ENCODE peak calls at places on chromosomes 2 and 18, in ten cellular contexts. F, G, H, O, L, K, Y, E, P and A are unnamed samples.

GRCh38 chr2:208386546-208386945 is 20.0 kb upstream of the PTH2R start:
- DNase-seq in H (no peak), E (no peak), G (no peak), Y (no peak), F (no peak), K (no peak), P (no peak), O (no peak), L (no peak), A (no peak)

GRCh38 chr2:219551863-219552381 is 8.1 kb downstream of the TMEM198 start:
- DNase-seq in Y (peak), O (no peak), F (no peak), L (no peak), H (no peak), G (peak), P (no peak), K (no peak), E (no peak), A (no peak)

GRCh38 chr2:96816836-96817702 is 1.0 kb downstream of the CNNM3 start:
- DNase-seq in F (no peak), K (no peak), Y (peak), G (no peak), O (no peak), H (no peak), P (no peak), L (no peak), E (no peak), A (no peak)

GRCh38 chr18:58148954-58149471 is 105.0 kb downstream of the NEDD4L start:
- DNase-seq in K (no peak), G (no peak), E (no peak), Y (no peak), O (no peak), F (no peak), H (no peak), P (no peak), L (no peak), A (no peak)

GRCh38 chr2:224181534-224182155 is 142.6 kb upstream of the SERPINE2 start:
- DNase-seq in K (no peak), P (no peak), G (no peak), O (no peak), F (no peak), H (no peak), E (no peak), L (no peak), Y (peak), A (no peak)

GRCh38 chr2:46954951-46955571 is 39.5 kb upstream of the MCFD2 start:
- DNase-seq in K (peak), G (no peak), L (peak), Y (peak), H (peak), P (peak), E (no peak), F (no peak), O (peak), A (no peak)

GRCh38 chr2:59737313-59737712 is 816.1 kb downstream of the BCL11A start:
- DNase-seq in H (no peak), O (no peak), P (no peak), L (no peak), F (no peak), K (no peak), G (no peak), Y (no peak), E (no peak), A (no peak)

GRCh38 chr18:2303517-2304238 is 267.6 kb downstream of the METTL4 start:
- DNase-seq in L (no peak), F (no peak), K (no peak), E (no peak), Y (peak), H (no peak), P (peak), G (no peak), O (no peak), A (no peak)

GRCh38 chr2:222410534-222410933 is 13.8 kb upstream of the SGPP2 start:
- DNase-seq in F (no peak), Y (peak), G (no peak), P (peak), L (no peak), H (no peak), O (no peak), K (no peak), E (no peak), A (no peak)

GRCh38 chr2:195308163-195308562 is 348.9 kb upstream of the SLC39A10 start:
- DNase-seq in O (no peak), G (no peak), Y (no peak), E (no peak), F (no peak), P (no peak), K (no peak), H (no peak), L (no peak), A (no peak)

GRCh38 chr2:60071427-60071826 is 482.0 kb downstream of the BCL11A start:
- DNase-seq in H (no peak), L (no peak), E (no peak), O (no peak), F (no peak), K (no peak), Y (no peak), G (no peak), P (no peak), A (no peak)

GRCh38 chr2:18536100-18536499 is 24.4 kb downstream of the RDH14 start:
- DNase-seq in E (no peak), F (no peak), Y (peak), L (peak), O (no peak), K (no peak), P (no peak), G (no peak), H (no peak), A (no peak)

GRCh38 chr2:200335657-200336056 is 29.2 kb downstream of the SPATS2L start:
- DNase-seq in E (no peak), P (peak), L (no peak), G (no peak), K (no peak), O (no peak), F (no peak), Y (no peak), H (no peak), A (no peak)

GRCh38 chr2:224817676-224818075 is 101.5 kb upstream of the CCDC195 start:
- DNase-seq in F (no peak), L (no peak), K (no peak), O (no peak), P (no peak), H (no peak), E (no peak), Y (no peak), G (no peak), A (no peak)

GRCh38 chr2:88733155-88733902 is 41.9 kb downstream of the RPIA start:
- DNase-seq in H (no peak), P (no peak), O (no peak), Y (no peak), K (no peak), G (no peak), F (no peak), E (no peak), L (no peak), A (no peak)

GRCh38 chr2:25361261-25362048 is 19.7 kb upstream of the DNMT3A start:
- DNase-seq in L (no peak), K (no peak), G (no peak), F (no peak), Y (no peak), H (no peak), E (no peak), P (no peak), O (no peak), A (no peak)

GRCh38 chr2:171436307-171436706 is 2.3 kb downstream of the DCAF17 start:
- DNase-seq in Y (peak), K (no peak), P (peak), E (no peak), O (peak), L (peak), G (no peak), F (no peak), H (no peak), A (no peak)